ENCODE peak calls at places on chromosomes 12 and 14, in six cellular contexts. G is stimulated activated CD4-positive, alpha-beta T cell treated with anti-CD3 and anti-CD28 coated beads, Interleukin-2, amount 100 ng/mL, for 24 hours; N is amniotic stem cell; H is mesenteric fat pad; I is anterior cingulate cortex; Y is SK-N-DZ. K is an unnamed sample.

GRCh38 chr14:100898935-100899840 is 4.3 kb downstream of the RTL1 start:
- DNase-seq in G (no peak), N (no peak), I (no peak), H (no peak), Y (no peak), K (no peak)

GRCh38 chr12:104823985-104824441 is 134.1 kb downstream of the SLC41A2 start:
- DNase-seq in N (no peak), I (no peak), G (no peak), H (no peak), Y (no peak), K (no peak)

GRCh38 chr12:72491399-72491798 is 219.2 kb downstream of the TRHDE start:
- DNase-seq in H (no peak), N (peak; percentile 14), I (no peak), Y (no peak), G (no peak), K (no peak)

GRCh38 chr12:123106640-123107359 is 44.1 kb downstream of the PITPNM2 start:
- DNase-seq in I (no peak), H (no peak), G (peak; percentile 62), Y (no peak), N (no peak), K (peak; percentile 54)

GRCh38 chr12:79373896-79374499 is 316.8 kb downstream of the PAWR start:
- DNase-seq in N (no peak), Y (peak; percentile 24), I (no peak), G (peak; percentile 6), H (no peak), K (no peak)

GRCh38 chr14:67359319-67359774 is 257 bp downstream of the ATP6V1D start:
- DNase-seq in Y (no peak), G (no peak), I (no peak), H (no peak), N (peak; percentile 46), K (no peak)

GRCh38 chr12:89783321-89784060 is 74.9 kb upstream of the ATP2B1 start:
- DNase-seq in N (no peak), I (no peak), Y (peak; percentile 20), G (no peak), H (no peak), K (no peak)

GRCh38 chr12:130161261-130162231 is 718 bp upstream of the FZD10 start:
- DNase-seq in H (peak; percentile 88), I (no peak), Y (no peak), G (no peak), N (no peak), K (no peak)

GRCh38 chr14:30779210-30779609 is 95.1 kb upstream of the COCH start:
- DNase-seq in N (no peak), Y (no peak), I (no peak), G (no peak), H (no peak), K (no peak)

GRCh38 chr14:56057071-56057865 is 60.9 kb upstream of the PELI2 start:
- DNase-seq in G (no peak), N (no peak), H (no peak), Y (peak; percentile 54), I (no peak), K (no peak)

GRCh38 chr14:68016243-68016914 is 196.8 kb downstream of the RAD51B start:
- DNase-seq in Y (no peak), N (no peak), I (no peak), G (no peak), H (no peak), K (no peak)

GRCh38 chr12:107670999-107671643 is 14.5 kb upstream of the PWP1 start:
- DNase-seq in Y (no peak), I (no peak), H (no peak), G (peak; percentile 50), N (no peak), K (no peak)

GRCh38 chr14:31954991-31955390 is 122.1 kb upstream of the ARHGAP5 start:
- DNase-seq in Y (no peak), G (no peak), N (no peak), H (no peak), I (no peak), K (no peak)

GRCh38 chr12:57992001-57992400 is 50.6 kb downstream of the ATP23 start:
- DNase-seq in I (no peak), Y (no peak), H (no peak), N (no peak), G (no peak), K (no peak)

GRCh38 chr12:48767521-48767920 is 21.4 kb downstream of the ADCY6 start:
- DNase-seq in G (no peak), H (no peak), N (no peak), Y (no peak), I (no peak), K (no peak)

GRCh38 chr14:71060795-71061455 is 153.7 kb downstream of the PCNX1 start:
- DNase-seq in I (no peak), H (no peak), N (no peak), G (no peak), Y (no peak), K (no peak)

GRCh38 chr12:77667101-77667500 is 163.6 kb upstream of the NAV3 start:
- DNase-seq in H (no peak), I (no peak), N (no peak), Y (no peak), G (no peak), K (no peak)

GRCh38 chr12:109378579-109378978 is 30.9 kb downstream of the MYO1H start:
- DNase-seq in Y (no peak), H (no peak), G (no peak), N (no peak), I (no peak), K (no peak)

GRCh38 chr12:64419696-64420095 is 15.5 kb downstream of the XPOT start:
- DNase-seq in N (no peak), G (no peak), Y (no peak), I (no peak), H (no peak), K (no peak)

GRCh38 chr12:98424726-98425401 is 90.5 kb upstream of the TMPO start:
- DNase-seq in Y (peak; percentile 60), I (peak; percentile 19), H (no peak), N (peak; percentile 68), G (peak; percentile 63), K (no peak)

GRCh38 chr14:91100086-91100485 is 13.8 kb upstream of the DGLUCY start:
- DNase-seq in I (no peak), H (no peak), Y (no peak), G (no peak), N (no peak), K (no peak)

GRCh38 chr12:104276192-104277131 is 27.1 kb upstream of the EID3 start:
- DNase-seq in I (no peak), Y (no peak), N (no peak), G (no peak), H (no peak), K (peak; percentile 20)

GRCh38 chr14:76908834-76909233 is 82.6 kb downstream of the LRRC74A start:
- DNase-seq in Y (no peak), G (peak; percentile 18), I (no peak), H (no peak), N (no peak), K (peak; percentile 39)

GRCh38 chr12:11697670-11698387 is 48.4 kb downstream of the ETV6 start:
- DNase-seq in I (no peak), G (no peak), H (no peak), Y (no peak), N (no peak), K (no peak)

GRCh38 chr12:91804533-91804932 is 341.1 kb downstream of the BTG1 start:
- DNase-seq in Y (no peak), G (no peak), H (no peak), I (no peak), N (no peak), K (no peak)

GRCh38 chr12:89836026-89836425 is 127.4 kb upstream of the ATP2B1 start:
- DNase-seq in H (no peak), I (no peak), Y (no peak), G (no peak), N (no peak), K (no peak)

GRCh38 chr14:31400031-31400638 is 20.2 kb downstream of the HEATR5A start:
- DNase-seq in I (no peak), G (no peak), N (no peak), H (no peak), Y (no peak), K (no peak)

GRCh38 chr14:34450958-34451357 is 11.1 kb downstream of the SPTSSA start:
- DNase-seq in G (no peak), Y (no peak), I (no peak), N (no peak), H (no peak), K (no peak)